ENCODE peak calls at places on chromosomes 5 and 9, in nine cellular contexts. M is GM23248, L is fibroblast of lung, Q is astrocyte, J is Karpas-422, Z is mammary epithelial cell, B is mesenchymal stem cell, T is A549, H is HepG2. X is an unnamed sample.

GRCh38 chr5:151156732-151157402 is 712 bp downstream of the ANXA6 start:
- DNase-seq in M (peak; percentile 61), L (peak; percentile 35), Q (no peak), J (peak; percentile 80), Z (no peak), B (peak; percentile 38), T (no peak), H (no peak), X (no peak)

GRCh38 chr9:129697956-129698757 is 32.7 kb downstream of the PRRX2 start:
- DNase-seq in M (peak; percentile 95), L (peak; percentile 29), Q (peak; percentile 12), J (no peak), Z (no peak), B (no peak), T (no peak), H (no peak), X (no peak)

GRCh38 chr9:98805506-98806272 is 1.8 kb upstream of the GALNT12 start:
- DNase-seq in M (peak; percentile 77), L (peak; percentile 75), Q (peak; percentile 70), J (no peak), Z (peak; percentile 92), B (peak; percentile 58), T (no peak), H (no peak), X (no peak)

GRCh38 chr5:176438959-176439757 is 9.0 kb upstream of the FAF2 start:
- DNase-seq in M (peak; percentile 61), L (peak; percentile 76), Q (peak; percentile 69), J (no peak), Z (peak; percentile 70), B (peak; percentile 96), T (peak; percentile 74), H (peak; percentile 94), X (peak; percentile 94)

GRCh38 chr5:74673011-74673790 is 11.8 kb upstream of the HEXB start:
- DNase-seq in M (peak; percentile 77), L (peak; percentile 43), Q (no peak), J (peak; percentile 49), Z (no peak), B (peak; percentile 58), T (peak; percentile 50), H (peak; percentile 29), X (peak; percentile 66)

GRCh38 chr9:87570000-87570834 is 72.5 kb downstream of the DAPK1 start:
- DNase-seq in M (no peak), L (peak; percentile 37), Q (peak; percentile 28), J (no peak), Z (no peak), B (no peak), T (peak; percentile 64), H (peak; percentile 97), X (peak; percentile 58)

GRCh38 chr5:110625376-110625999 is 101.0 kb downstream of the TMEM232 start:
- DNase-seq in M (peak; percentile 79), L (peak; percentile 43), Q (peak; percentile 20), J (peak; percentile 77), Z (peak; percentile 2), B (peak; percentile 51), T (peak; percentile 20), H (peak; percentile 9), X (peak; percentile 39)

GRCh38 chr9:19471737-19472648 is 63.2 kb downstream of the ACER2 start:
- DNase-seq in M (peak; percentile 76), L (peak; percentile 43), Q (peak; percentile 13), J (peak; percentile 66), Z (peak; percentile 48), B (peak; percentile 61), T (peak; percentile 64), H (peak; percentile 41), X (peak; percentile 33)

GRCh38 chr5:29214821-29215220 is 1978.7 kb upstream of the CDH6 start:
- DNase-seq in M (no peak), L (no peak), Q (no peak), J (no peak), Z (no peak), B (peak; percentile 5), T (no peak), H (no peak), X (no peak)

GRCh38 chr9:125361837-125362531 is 100.4 kb downstream of the GAPVD1 start:
- DNase-seq in M (peak; percentile 36), L (no peak), Q (no peak), J (peak; percentile 73), Z (no peak), B (peak; percentile 13), T (peak; percentile 51), H (no peak), X (no peak)

GRCh38 chr5:173391031-173391430 is 62.8 kb upstream of the STC2 start:
- DNase-seq in M (no peak), L (no peak), Q (no peak), J (peak; percentile 25), Z (no peak), B (no peak), T (no peak), H (no peak), X (no peak)

GRCh38 chr9:15249042-15249818 is 57.8 kb downstream of the TTC39B start:
- DNase-seq in M (peak; percentile 77), L (peak; percentile 76), Q (peak; percentile 68), J (no peak), Z (no peak), B (peak; percentile 87), T (no peak), H (no peak), X (no peak)

GRCh38 chr5:149937610-149938009 is 7.0 kb downstream of the PDE6A start:
- DNase-seq in M (peak; percentile 69), L (no peak), Q (no peak), J (no peak), Z (peak; percentile 77), B (no peak), T (peak; percentile 55), H (no peak), X (peak; percentile 37)

GRCh38 chr5:174428895-174429294 is 295.5 kb upstream of the MSX2 start:
- DNase-seq in M (no peak), L (no peak), Q (no peak), J (no peak), Z (no peak), B (no peak), T (no peak), H (no peak), X (no peak)

GRCh38 chr9:123640792-123641222 is 284.8 kb downstream of the CRB2 start:
- DNase-seq in M (no peak), L (no peak), Q (no peak), J (no peak), Z (no peak), B (no peak), T (no peak), H (no peak), X (no peak)

GRCh38 chr5:95960802-95961616 is 642 bp downstream of the ELL2 start:
- DNase-seq in M (peak; percentile 94), L (peak; percentile 79), Q (peak; percentile 58), J (peak; percentile 86), Z (peak; percentile 74), B (peak; percentile 81), T (peak; percentile 80), H (peak; percentile 42), X (peak; percentile 60)

GRCh38 chr5:21688655-21689054 is 1164.5 kb downstream of the CDH12 start:
- DNase-seq in M (peak; percentile 14), L (peak; percentile 42), Q (peak; percentile 34), J (no peak), Z (peak; percentile 71), B (no peak), T (no peak), H (no peak), X (peak; percentile 39)

GRCh38 chr5:172088801-172089200 is 82.4 kb upstream of the FBXW11 start:
- DNase-seq in M (no peak), L (no peak), Q (no peak), J (no peak), Z (no peak), B (no peak), T (no peak), H (no peak), X (no peak)

GRCh38 chr5:61735999-61736398 is 403.9 kb downstream of the ZSWIM6 start:
- DNase-seq in M (no peak), L (no peak), Q (no peak), J (no peak), Z (no peak), B (no peak), T (no peak), H (no peak), X (no peak)
- H3K4me2 ChIP-seq in M (no peak overlapping the region), L (no peak overlapping the region), Q (no peak overlapping the region), J (no peak overlapping the region), Z (no peak overlapping the region), B (no peak overlapping the region), T (no peak overlapping the region), H (no peak overlapping the region), X (no peak overlapping the region)

GRCh38 chr5:62288118-62288517 is 17.9 kb upstream of the KIF2A start:
- DNase-seq in M (no peak), L (no peak), Q (no peak), J (no peak), Z (no peak), B (no peak), T (no peak), H (no peak), X (no peak)
- H3K4me2 ChIP-seq in M (no peak overlapping the region), L (no peak overlapping the region), Q (no peak overlapping the region), J (no peak overlapping the region), Z (no peak overlapping the region), B (no peak overlapping the region), T (no peak overlapping the region), H (no peak overlapping the region), X (no peak overlapping the region)

GRCh38 chr5:135386096-135386495 is 12.9 kb downstream of the MACROH2A1 start:
- DNase-seq in M (peak; percentile 89), L (peak; percentile 47), Q (no peak), J (no peak), Z (peak; percentile 93), B (no peak), T (no peak), H (no peak), X (no peak)

GRCh38 chr5:135384898-135385297 is 14.1 kb downstream of the MACROH2A1 start:
- DNase-seq in M (no peak), L (no peak), Q (no peak), J (no peak), Z (no peak), B (no peak), T (no peak), H (no peak), X (no peak)

GRCh38 chr5:135383803-135384495 is 15.1 kb downstream of the MACROH2A1 start:
- DNase-seq in M (peak; percentile 43), L (no peak), Q (no peak), J (no peak), Z (no peak), B (no peak), T (no peak), H (no peak), X (no peak)

GRCh38 chr5:135386886-135387628 is 12.0 kb downstream of the MACROH2A1 start:
- DNase-seq in M (peak; percentile 98), L (peak; percentile 92), Q (peak; percentile 90), J (no peak), Z (peak; percentile 91), B (peak; percentile 84), T (peak; percentile 88), H (peak; percentile 13), X (peak; percentile 87)

GRCh38 chr5:135385576-135385975 is 13.5 kb downstream of the MACROH2A1 start:
- DNase-seq in M (no peak), L (no peak), Q (no peak), J (no peak), Z (no peak), B (no peak), T (no peak), H (no peak), X (no peak)
- H3K4me2 ChIP-seq in M (peak overlapping the region; percentile 62), L (no peak overlapping the region), Q (peak overlapping the region; percentile 4), J (no peak overlapping the region), Z (peak overlapping the region; percentile 1), B (no peak overlapping the region), T (no peak overlapping the region), H (no peak overlapping the region), X (no peak overlapping the region)

DNA sequence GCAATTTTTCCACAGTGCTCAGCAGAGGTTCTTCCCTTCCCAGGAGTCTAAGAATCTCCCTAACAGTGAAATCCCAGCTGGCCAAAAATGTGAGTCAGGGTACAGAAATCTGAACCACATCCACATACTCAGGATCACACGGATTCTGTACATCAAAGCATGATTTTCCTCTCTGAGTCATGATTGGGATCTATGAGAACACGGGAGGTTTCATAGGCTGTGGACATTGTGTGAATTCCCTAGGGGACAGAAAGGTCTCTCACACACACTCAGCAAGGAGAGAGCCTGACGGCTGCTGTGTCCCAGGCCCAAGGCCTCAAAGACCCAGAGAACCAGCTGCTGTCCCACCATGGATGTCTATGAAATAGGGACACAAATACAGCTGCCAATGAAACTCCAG is 102.9 kb downstream of the ADAMTS12 start:
- DNase-seq in M (peak; percentile 99), L (peak; percentile 99), Q (peak; percentile 99), J (no peak), Z (peak; percentile 99), B (peak; percentile 100), T (peak; percentile 13), H (no peak), X (no peak)
- H3K4me2 ChIP-seq in M (peak overlapping the region; percentile 49), L (peak overlapping the region; percentile 17), Q (peak overlapping the region; percentile 63), J (no peak overlapping the region), Z (no peak overlapping the region), B (peak overlapping the region; percentile 10), T (peak overlapping the region; percentile 26), H (no peak overlapping the region), X (no peak overlapping the region)